ENCODE peak calls at places on chromosomes 16 and 17, in eight cellular contexts. One of them, this sample, is unnamed.

GRCh38 chr16:88413631-88414030 is 30.9 kb downstream of the ZNF469 start:
- DNase-seq in T47D: no peak
- DNase-seq in iris pigment epithelial cell: no peak
- DNase-seq in NCI-H345: no peak
- DNase-seq in pons: no peak
- DNase-seq in colonic mucosa: no peak
- DNase-seq in left colon: no peak
- DNase-seq in SHP77 treated with DMSO at 0.1 percent for 48 hours: no peak
- DNase-seq in this sample: no peak

GRCh38 chr16:25027781-25028180 is 12.6 kb upstream of the ARHGAP17 start:
- DNase-seq in colonic mucosa: no peak
- DNase-seq in pons: no peak
- DNase-seq in NCI-H345: no peak
- DNase-seq in T47D: no peak
- DNase-seq in SHP77 treated with DMSO at 0.1 percent for 48 hours: no peak
- DNase-seq in left colon: no peak
- DNase-seq in iris pigment epithelial cell: no peak
- DNase-seq in this sample: no peak

GRCh38 chr17:82103588-82104451 is 5.8 kb upstream of the FASN start:
- DNase-seq in pons: no peak
- DNase-seq in SHP77 treated with DMSO at 0.1 percent for 48 hours: no peak
- DNase-seq in iris pigment epithelial cell: peak; percentile 35
- DNase-seq in NCI-H345: no peak
- DNase-seq in T47D: peak; percentile 99
- DNase-seq in left colon: peak; percentile 71
- DNase-seq in colonic mucosa: peak; percentile 70
- DNase-seq in this sample: no peak

GRCh38 chr17:51259574-51260236 is at the start of gene MBTD1:
- DNase-seq in left colon: peak; percentile 96
- DNase-seq in NCI-H345: peak; percentile 96
- DNase-seq in colonic mucosa: peak; percentile 97
- DNase-seq in pons: peak; percentile 99
- DNase-seq in SHP77 treated with DMSO at 0.1 percent for 48 hours: peak; percentile 97
- DNase-seq in T47D: peak; percentile 97
- DNase-seq in iris pigment epithelial cell: peak; percentile 97
- DNase-seq in this sample: peak; percentile 92

GRCh38 chr17:78915872-78916632 is 9.1 kb downstream of the TIMP2 start:
- DNase-seq in NCI-H345: peak; percentile 7
- DNase-seq in SHP77 treated with DMSO at 0.1 percent for 48 hours: no peak
- DNase-seq in pons: no peak
- DNase-seq in iris pigment epithelial cell: peak; percentile 73
- DNase-seq in left colon: peak; percentile 62
- DNase-seq in colonic mucosa: peak; percentile 53
- DNase-seq in T47D: no peak
- DNase-seq in this sample: no peak

GRCh38 chr16:6377956-6378355 is 954.7 kb upstream of the RBFOX1 start:
- DNase-seq in SHP77 treated with DMSO at 0.1 percent for 48 hours: no peak
- DNase-seq in NCI-H345: no peak
- DNase-seq in pons: peak; percentile 79
- DNase-seq in left colon: no peak
- DNase-seq in colonic mucosa: no peak
- DNase-seq in T47D: no peak
- DNase-seq in iris pigment epithelial cell: no peak
- DNase-seq in this sample: no peak

GRCh38 chr16:86725401-86725800 is 147.1 kb downstream of the FOXL1 start:
- DNase-seq in SHP77 treated with DMSO at 0.1 percent for 48 hours: no peak
- DNase-seq in NCI-H345: no peak
- DNase-seq in pons: no peak
- DNase-seq in left colon: no peak
- DNase-seq in T47D: no peak
- DNase-seq in colonic mucosa: no peak
- DNase-seq in iris pigment epithelial cell: no peak
- DNase-seq in this sample: no peak

GRCh38 chr16:22313876-22314470 is 16.8 kb downstream of the POLR3E start:
- DNase-seq in SHP77 treated with DMSO at 0.1 percent for 48 hours: no peak
- DNase-seq in pons: no peak
- DNase-seq in iris pigment epithelial cell: no peak
- DNase-seq in T47D: no peak
- DNase-seq in colonic mucosa: no peak
- DNase-seq in left colon: peak; percentile 14
- DNase-seq in NCI-H345: no peak
- DNase-seq in this sample: no peak

GRCh38 chr16:72172105-72173034 is at the start of gene PMFBP1:
- DNase-seq in left colon: peak; percentile 45
- DNase-seq in SHP77 treated with DMSO at 0.1 percent for 48 hours: no peak
- DNase-seq in colonic mucosa: peak; percentile 27
- DNase-seq in NCI-H345: peak; percentile 33
- DNase-seq in iris pigment epithelial cell: peak; percentile 90
- DNase-seq in T47D: no peak
- DNase-seq in pons: peak; percentile 89
- DNase-seq in this sample: no peak

GRCh38 chr16:46961373-46962353 is 11.8 kb downstream of the DNAJA2 start:
- DNase-seq in colonic mucosa: no peak
- DNase-seq in iris pigment epithelial cell: peak; percentile 21
- DNase-seq in pons: no peak
- DNase-seq in SHP77 treated with DMSO at 0.1 percent for 48 hours: no peak
- DNase-seq in left colon: no peak
- DNase-seq in NCI-H345: no peak
- DNase-seq in T47D: no peak
- DNase-seq in this sample: no peak

GRCh38 chr17:7590743-7591142 is 849 bp upstream of the SOX15 start:
- DNase-seq in NCI-H345: no peak
- DNase-seq in T47D: no peak
- DNase-seq in iris pigment epithelial cell: peak; percentile 78
- DNase-seq in pons: no peak
- DNase-seq in SHP77 treated with DMSO at 0.1 percent for 48 hours: no peak
- DNase-seq in colonic mucosa: no peak
- DNase-seq in left colon: no peak
- DNase-seq in this sample: no peak

GRCh38 chr16:17225551-17225950 is 245.2 kb downstream of the XYLT1 start:
- DNase-seq in colonic mucosa: no peak
- DNase-seq in left colon: no peak
- DNase-seq in NCI-H345: no peak
- DNase-seq in T47D: no peak
- DNase-seq in pons: no peak
- DNase-seq in iris pigment epithelial cell: no peak
- DNase-seq in SHP77 treated with DMSO at 0.1 percent for 48 hours: no peak
- DNase-seq in this sample: no peak

GRCh38 chr16:75138636-75139035 is 9.7 kb upstream of the ZFP1 start:
- DNase-seq in pons: no peak
- DNase-seq in SHP77 treated with DMSO at 0.1 percent for 48 hours: no peak
- DNase-seq in NCI-H345: no peak
- DNase-seq in left colon: no peak
- DNase-seq in colonic mucosa: no peak
- DNase-seq in iris pigment epithelial cell: no peak
- DNase-seq in T47D: no peak
- DNase-seq in this sample: no peak

GRCh38 chr16:10941127-10941933 is 938 bp downstream of the DEXI start:
- DNase-seq in iris pigment epithelial cell: no peak
- DNase-seq in T47D: no peak
- DNase-seq in colonic mucosa: peak; percentile 48
- DNase-seq in left colon: no peak
- DNase-seq in pons: no peak
- DNase-seq in SHP77 treated with DMSO at 0.1 percent for 48 hours: no peak
- DNase-seq in NCI-H345: no peak
- DNase-seq in this sample: no peak

GRCh38 chr16:24440296-24440695 is 99.1 kb upstream of the RBBP6 start:
- DNase-seq in SHP77 treated with DMSO at 0.1 percent for 48 hours: no peak
- DNase-seq in iris pigment epithelial cell: no peak
- DNase-seq in left colon: no peak
- DNase-seq in colonic mucosa: no peak
- DNase-seq in NCI-H345: no peak
- DNase-seq in pons: no peak
- DNase-seq in T47D: no peak
- DNase-seq in this sample: no peak

GRCh38 chr17:35447494-35447893 is 1.1 kb downstream of the SLFN13 start:
- DNase-seq in colonic mucosa: no peak
- DNase-seq in SHP77 treated with DMSO at 0.1 percent for 48 hours: no peak
- DNase-seq in NCI-H345: no peak
- DNase-seq in left colon: no peak
- DNase-seq in T47D: no peak
- DNase-seq in iris pigment epithelial cell: no peak
- DNase-seq in pons: peak; percentile 17
- DNase-seq in this sample: no peak

GRCh38 chr17:40873255-40873654 is 6.2 kb upstream of the KRT12 start:
- DNase-seq in NCI-H345: no peak
- DNase-seq in pons: no peak
- DNase-seq in T47D: no peak
- DNase-seq in left colon: no peak
- DNase-seq in iris pigment epithelial cell: no peak
- DNase-seq in SHP77 treated with DMSO at 0.1 percent for 48 hours: no peak
- DNase-seq in colonic mucosa: no peak
- DNase-seq in this sample: no peak

GRCh38 chr17:28712705-28713415 is 1.2 kb upstream of the PROCA1 start:
- DNase-seq in NCI-H345: no peak
- DNase-seq in colonic mucosa: no peak
- DNase-seq in left colon: no peak
- DNase-seq in T47D: no peak
- DNase-seq in SHP77 treated with DMSO at 0.1 percent for 48 hours: no peak
- DNase-seq in iris pigment epithelial cell: no peak
- DNase-seq in pons: no peak
- DNase-seq in this sample: no peak

GRCh38 chr17:17826340-17826708 is 10.5 kb downstream of the SREBF1 start:
- DNase-seq in SHP77 treated with DMSO at 0.1 percent for 48 hours: no peak
- DNase-seq in T47D: no peak
- DNase-seq in iris pigment epithelial cell: no peak
- DNase-seq in pons: no peak
- DNase-seq in left colon: no peak
- DNase-seq in colonic mucosa: no peak
- DNase-seq in NCI-H345: no peak
- DNase-seq in this sample: no peak

GRCh38 chr17:82582208-82582607 is 62.7 kb downstream of the FOXK2 start:
- DNase-seq in pons: no peak
- DNase-seq in SHP77 treated with DMSO at 0.1 percent for 48 hours: no peak
- DNase-seq in NCI-H345: no peak
- DNase-seq in colonic mucosa: no peak
- DNase-seq in iris pigment epithelial cell: peak; percentile 31
- DNase-seq in T47D: no peak
- DNase-seq in left colon: no peak
- DNase-seq in this sample: no peak

This sample was measured in NCI-H2081 treated with DMSO at 0.1 percent for 48 hours.